ENCODE peak calls at places on chromosomes 12 and 14, in ten cellular contexts. One of them, this sample, is unnamed.

GRCh38 chr14:77076118-77076631 is 21.9 kb upstream of the CIPC start:
- DNase-seq in GM23338: peak; percentile 77
- DNase-seq in psoas muscle: peak; percentile 91
- DNase-seq in skeletal muscle cell: no peak
- DNase-seq in neuronal stem cell: peak; percentile 37
- DNase-seq in right atrium auricular region: peak; percentile 95
- DNase-seq in effector memory CD4-positive, alpha-beta T cell: no peak
- DNase-seq in fibroblast of the aortic adventitia: peak; percentile 10
- DNase-seq in fibroblast of lung: peak; percentile 85
- DNase-seq in cardiac fibroblast: peak; percentile 87
- DNase-seq in this sample: no peak

GRCh38 chr12:107634530-107634929 is 51.1 kb upstream of the PWP1 start:
- DNase-seq in GM23338: peak; percentile 68
- DNase-seq in psoas muscle: no peak
- DNase-seq in skeletal muscle cell: no peak
- DNase-seq in neuronal stem cell: no peak
- DNase-seq in right atrium auricular region: no peak
- DNase-seq in effector memory CD4-positive, alpha-beta T cell: no peak
- DNase-seq in fibroblast of the aortic adventitia: no peak
- DNase-seq in fibroblast of lung: no peak
- DNase-seq in cardiac fibroblast: peak; percentile 39
- DNase-seq in this sample: no peak

GRCh38 chr12:132181570-132182200 is 37.4 kb downstream of the NOC4L start:
- DNase-seq in GM23338: no peak
- DNase-seq in psoas muscle: peak; percentile 37
- DNase-seq in skeletal muscle cell: no peak
- DNase-seq in neuronal stem cell: no peak
- DNase-seq in right atrium auricular region: no peak
- DNase-seq in effector memory CD4-positive, alpha-beta T cell: no peak
- DNase-seq in fibroblast of the aortic adventitia: no peak
- DNase-seq in fibroblast of lung: no peak
- DNase-seq in cardiac fibroblast: no peak
- DNase-seq in this sample: no peak

GRCh38 chr12:59808317-59808910 is 212.6 kb downstream of the SLC16A7 start:
- DNase-seq in GM23338: peak; percentile 73
- DNase-seq in psoas muscle: no peak
- DNase-seq in skeletal muscle cell: no peak
- DNase-seq in neuronal stem cell: peak; percentile 6
- DNase-seq in right atrium auricular region: no peak
- DNase-seq in effector memory CD4-positive, alpha-beta T cell: no peak
- DNase-seq in fibroblast of the aortic adventitia: peak; percentile 63
- DNase-seq in fibroblast of lung: peak; percentile 70
- DNase-seq in cardiac fibroblast: peak; percentile 61
- DNase-seq in this sample: no peak

GRCh38 chr12:1913377-1914115 is 4.9 kb downstream of the CACNA2D4 start:
- DNase-seq in GM23338: no peak
- DNase-seq in psoas muscle: no peak
- DNase-seq in skeletal muscle cell: no peak
- DNase-seq in neuronal stem cell: no peak
- DNase-seq in right atrium auricular region: peak; percentile 51
- DNase-seq in effector memory CD4-positive, alpha-beta T cell: no peak
- DNase-seq in fibroblast of the aortic adventitia: no peak
- DNase-seq in fibroblast of lung: no peak
- DNase-seq in cardiac fibroblast: no peak
- DNase-seq in this sample: no peak

GRCh38 chr14:73227812-73228781 is 9.2 kb upstream of the PAPLN start:
- DNase-seq in GM23338: peak; percentile 67
- DNase-seq in psoas muscle: peak; percentile 77
- DNase-seq in skeletal muscle cell: peak; percentile 88
- DNase-seq in neuronal stem cell: no peak
- DNase-seq in right atrium auricular region: no peak
- DNase-seq in effector memory CD4-positive, alpha-beta T cell: no peak
- DNase-seq in fibroblast of the aortic adventitia: peak; percentile 89
- DNase-seq in fibroblast of lung: peak; percentile 94
- DNase-seq in cardiac fibroblast: peak; percentile 96
- DNase-seq in this sample: no peak

GRCh38 chr12:49899286-49899843 is 4.3 kb downstream of the FAIM2 start:
- DNase-seq in GM23338: no peak
- DNase-seq in psoas muscle: peak; percentile 23
- DNase-seq in skeletal muscle cell: no peak
- DNase-seq in neuronal stem cell: no peak
- DNase-seq in right atrium auricular region: no peak
- DNase-seq in effector memory CD4-positive, alpha-beta T cell: no peak
- DNase-seq in fibroblast of the aortic adventitia: no peak
- DNase-seq in fibroblast of lung: no peak
- DNase-seq in cardiac fibroblast: no peak
- DNase-seq in this sample: no peak

GRCh38 chr12:59404109-59404650 is 191.6 kb upstream of the SLC16A7 start:
- DNase-seq in GM23338: no peak
- DNase-seq in psoas muscle: no peak
- DNase-seq in skeletal muscle cell: no peak
- DNase-seq in neuronal stem cell: no peak
- DNase-seq in right atrium auricular region: no peak
- DNase-seq in effector memory CD4-positive, alpha-beta T cell: no peak
- DNase-seq in fibroblast of the aortic adventitia: peak; percentile 42
- DNase-seq in fibroblast of lung: peak; percentile 69
- DNase-seq in cardiac fibroblast: no peak
- DNase-seq in this sample: no peak

GRCh38 chr12:91685917-91686316 is 459.7 kb downstream of the BTG1 start:
- DNase-seq in GM23338: no peak
- DNase-seq in psoas muscle: no peak
- DNase-seq in skeletal muscle cell: peak; percentile 22
- DNase-seq in neuronal stem cell: no peak
- DNase-seq in right atrium auricular region: no peak
- DNase-seq in effector memory CD4-positive, alpha-beta T cell: no peak
- DNase-seq in fibroblast of the aortic adventitia: peak; percentile 6
- DNase-seq in fibroblast of lung: peak; percentile 5
- DNase-seq in cardiac fibroblast: peak; percentile 86
- DNase-seq in this sample: no peak

GRCh38 chr12:109264095-109264942 is 44.8 kb downstream of the FOXN4 start:
- DNase-seq in GM23338: peak; percentile 95
- DNase-seq in psoas muscle: peak; percentile 87
- DNase-seq in skeletal muscle cell: no peak
- DNase-seq in neuronal stem cell: peak; percentile 75
- DNase-seq in right atrium auricular region: peak; percentile 77
- DNase-seq in effector memory CD4-positive, alpha-beta T cell: no peak
- DNase-seq in fibroblast of the aortic adventitia: peak; percentile 55
- DNase-seq in fibroblast of lung: peak; percentile 53
- DNase-seq in cardiac fibroblast: peak; percentile 70
- DNase-seq in this sample: peak; percentile 82

GRCh38 chr12:103043531-103044445 is 86.3 kb downstream of the ASCL1 start:
- DNase-seq in GM23338: peak; percentile 62
- DNase-seq in psoas muscle: no peak
- DNase-seq in skeletal muscle cell: no peak
- DNase-seq in neuronal stem cell: peak; percentile 48
- DNase-seq in right atrium auricular region: no peak
- DNase-seq in effector memory CD4-positive, alpha-beta T cell: no peak
- DNase-seq in fibroblast of the aortic adventitia: no peak
- DNase-seq in fibroblast of lung: no peak
- DNase-seq in cardiac fibroblast: no peak
- DNase-seq in this sample: no peak
- H3K4me3 ChIP-seq in GM23338: peak overlapping the region; percentile 42
- H3K4me3 ChIP-seq in psoas muscle: no peak overlapping the region
- H3K4me3 ChIP-seq in skeletal muscle cell: no peak overlapping the region
- H3K4me3 ChIP-seq in neuronal stem cell: no peak overlapping the region
- H3K4me3 ChIP-seq in right atrium auricular region: no peak overlapping the region
- H3K4me3 ChIP-seq in effector memory CD4-positive, alpha-beta T cell: no peak overlapping the region
- H3K4me3 ChIP-seq in fibroblast of the aortic adventitia: no peak overlapping the region
- H3K4me3 ChIP-seq in fibroblast of lung: no peak overlapping the region
- H3K4me3 ChIP-seq in cardiac fibroblast: no peak overlapping the region
- H3K4me3 ChIP-seq in this sample: peak overlapping the region; percentile 9

GRCh38 chr12:94193168-94193567 is 44.8 kb downstream of the PLXNC1 start:
- DNase-seq in GM23338: no peak
- DNase-seq in psoas muscle: no peak
- DNase-seq in skeletal muscle cell: no peak
- DNase-seq in neuronal stem cell: no peak
- DNase-seq in right atrium auricular region: no peak
- DNase-seq in effector memory CD4-positive, alpha-beta T cell: no peak
- DNase-seq in fibroblast of the aortic adventitia: no peak
- DNase-seq in fibroblast of lung: no peak
- DNase-seq in cardiac fibroblast: no peak
- DNase-seq in this sample: no peak
- H3K4me3 ChIP-seq in GM23338: no peak overlapping the region
- H3K4me3 ChIP-seq in psoas muscle: no peak overlapping the region
- H3K4me3 ChIP-seq in skeletal muscle cell: no peak overlapping the region
- H3K4me3 ChIP-seq in neuronal stem cell: no peak overlapping the region
- H3K4me3 ChIP-seq in right atrium auricular region: no peak overlapping the region
- H3K4me3 ChIP-seq in effector memory CD4-positive, alpha-beta T cell: no peak overlapping the region
- H3K4me3 ChIP-seq in fibroblast of the aortic adventitia: no peak overlapping the region
- H3K4me3 ChIP-seq in fibroblast of lung: no peak overlapping the region
- H3K4me3 ChIP-seq in cardiac fibroblast: no peak overlapping the region
- H3K4me3 ChIP-seq in this sample: no peak overlapping the region

GRCh38 chr14:93970589-93970966 is 5.8 kb downstream of the ASB2 start:
- DNase-seq in GM23338: peak; percentile 46
- DNase-seq in psoas muscle: no peak
- DNase-seq in skeletal muscle cell: no peak
- DNase-seq in neuronal stem cell: no peak
- DNase-seq in right atrium auricular region: no peak
- DNase-seq in effector memory CD4-positive, alpha-beta T cell: peak; percentile 60
- DNase-seq in fibroblast of the aortic adventitia: no peak
- DNase-seq in fibroblast of lung: no peak
- DNase-seq in cardiac fibroblast: peak; percentile 13
- DNase-seq in this sample: peak; percentile 17

GRCh38 chr14:93973607-93974006 is 2.8 kb downstream of the ASB2 start:
- DNase-seq in GM23338: no peak
- DNase-seq in psoas muscle: peak; percentile 89
- DNase-seq in skeletal muscle cell: no peak
- DNase-seq in neuronal stem cell: no peak
- DNase-seq in right atrium auricular region: no peak
- DNase-seq in effector memory CD4-positive, alpha-beta T cell: no peak
- DNase-seq in fibroblast of the aortic adventitia: no peak
- DNase-seq in fibroblast of lung: no peak
- DNase-seq in cardiac fibroblast: no peak
- DNase-seq in this sample: no peak

GRCh38 chr14:93970967-93971634 is 5.3 kb downstream of the ASB2 start:
- DNase-seq in GM23338: no peak
- DNase-seq in psoas muscle: no peak
- DNase-seq in skeletal muscle cell: no peak
- DNase-seq in neuronal stem cell: no peak
- DNase-seq in right atrium auricular region: no peak
- DNase-seq in effector memory CD4-positive, alpha-beta T cell: no peak
- DNase-seq in fibroblast of the aortic adventitia: no peak
- DNase-seq in fibroblast of lung: no peak
- DNase-seq in cardiac fibroblast: no peak
- DNase-seq in this sample: peak; percentile 68

GRCh38 chr14:93972618-93973205 is 3.7 kb downstream of the ASB2 start:
- DNase-seq in GM23338: no peak
- DNase-seq in psoas muscle: no peak
- DNase-seq in skeletal muscle cell: no peak
- DNase-seq in neuronal stem cell: no peak
- DNase-seq in right atrium auricular region: no peak
- DNase-seq in effector memory CD4-positive, alpha-beta T cell: no peak
- DNase-seq in fibroblast of the aortic adventitia: no peak
- DNase-seq in fibroblast of lung: no peak
- DNase-seq in cardiac fibroblast: no peak
- DNase-seq in this sample: no peak

DNA sequence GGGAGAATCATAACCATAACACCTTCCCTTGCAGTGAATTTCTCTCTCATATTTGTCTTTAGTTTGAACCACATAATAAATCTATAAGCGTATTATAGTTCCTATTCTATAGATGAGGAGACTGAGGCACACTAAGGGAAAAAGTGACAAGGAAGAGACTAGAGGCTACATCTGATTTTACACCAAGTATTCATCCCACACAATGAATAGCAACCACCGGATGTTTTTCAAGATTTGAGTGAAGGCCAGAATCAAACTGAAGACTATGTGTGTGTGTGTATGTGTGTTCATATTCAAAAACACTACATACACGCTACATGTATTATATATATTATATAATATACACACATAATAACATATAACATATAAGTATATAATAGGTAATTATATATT is 4.7 kb downstream of the ASB2 start:
- DNase-seq in GM23338: no peak
- DNase-seq in psoas muscle: no peak
- DNase-seq in skeletal muscle cell: no peak
- DNase-seq in neuronal stem cell: no peak
- DNase-seq in right atrium auricular region: no peak
- DNase-seq in effector memory CD4-positive, alpha-beta T cell: no peak
- DNase-seq in fibroblast of the aortic adventitia: no peak
- DNase-seq in fibroblast of lung: no peak
- DNase-seq in cardiac fibroblast: no peak
- DNase-seq in this sample: no peak
- H3K4me3 ChIP-seq in GM23338: no peak overlapping the region
- H3K4me3 ChIP-seq in psoas muscle: peak overlapping the region; percentile 83
- H3K4me3 ChIP-seq in skeletal muscle cell: no peak overlapping the region
- H3K4me3 ChIP-seq in neuronal stem cell: no peak overlapping the region
- H3K4me3 ChIP-seq in right atrium auricular region: no peak overlapping the region
- H3K4me3 ChIP-seq in effector memory CD4-positive, alpha-beta T cell: peak overlapping the region; percentile 54
- H3K4me3 ChIP-seq in fibroblast of the aortic adventitia: no peak overlapping the region
- H3K4me3 ChIP-seq in fibroblast of lung: no peak overlapping the region
- H3K4me3 ChIP-seq in cardiac fibroblast: no peak overlapping the region
- H3K4me3 ChIP-seq in this sample: no peak overlapping the region

DNA sequence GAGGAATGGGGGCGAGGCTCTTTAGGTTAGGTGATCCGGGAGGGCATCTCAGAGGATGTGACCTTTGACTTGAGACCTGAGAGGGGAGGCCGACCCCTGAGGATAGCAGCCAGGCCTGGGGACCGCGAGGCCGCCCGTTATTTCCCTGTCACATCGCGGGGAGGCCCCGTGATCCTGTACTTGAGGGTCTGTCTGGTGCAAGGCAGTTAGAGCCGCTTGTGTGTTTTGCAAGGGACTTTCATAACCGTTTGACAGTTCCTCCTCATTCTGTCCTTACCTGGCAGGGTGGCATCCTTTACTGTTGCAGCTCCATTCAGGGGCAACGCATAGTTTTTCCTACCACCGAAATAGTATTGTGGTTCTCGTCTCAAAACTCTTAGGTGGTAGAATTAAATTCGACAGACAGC is 764 bp downstream of the VRK1 start:
- DNase-seq in GM23338: no peak
- DNase-seq in psoas muscle: no peak
- DNase-seq in skeletal muscle cell: no peak
- DNase-seq in neuronal stem cell: peak; percentile 6
- DNase-seq in right atrium auricular region: no peak
- DNase-seq in effector memory CD4-positive, alpha-beta T cell: no peak
- DNase-seq in fibroblast of the aortic adventitia: no peak
- DNase-seq in fibroblast of lung: no peak
- DNase-seq in cardiac fibroblast: peak; percentile 23
- DNase-seq in this sample: peak; percentile 33
- H3K4me3 ChIP-seq in GM23338: peak overlapping the region; percentile 88
- H3K4me3 ChIP-seq in psoas muscle: peak overlapping the region; percentile 87
- H3K4me3 ChIP-seq in skeletal muscle cell: peak overlapping the region; percentile 78
- H3K4me3 ChIP-seq in neuronal stem cell: peak overlapping the region; percentile 99
- H3K4me3 ChIP-seq in right atrium auricular region: peak overlapping the region; percentile 84
- H3K4me3 ChIP-seq in effector memory CD4-positive, alpha-beta T cell: peak overlapping the region; percentile 74
- H3K4me3 ChIP-seq in fibroblast of the aortic adventitia: peak overlapping the region; percentile 78
- H3K4me3 ChIP-seq in fibroblast of lung: peak overlapping the region; percentile 90
- H3K4me3 ChIP-seq in cardiac fibroblast: peak overlapping the region; percentile 84
- H3K4me3 ChIP-seq in this sample: peak overlapping the region; percentile 97